ENCODE peak calls at places on chromosome 3, in seven cellular contexts. One of them, this sample, is unnamed.

GRCh38 chr3:40079203-40079844 is 230.2 kb upstream of the EIF1B start:
- DNase-seq in endothelial cell: no peak
- DNase-seq in GM23338: peak
- DNase-seq in esophagus squamous epithelium: no peak
- DNase-seq in heart left ventricle: no peak
- DNase-seq in breast epithelium: no peak
- DNase-seq in astrocyte of the spinal cord: peak
- DNase-seq in this sample: no peak

GRCh38 chr3:118480101-118480860 is 554.4 kb downstream of the IGSF11 start:
- DNase-seq in GM23338: peak
- DNase-seq in astrocyte of the spinal cord: no peak
- DNase-seq in endothelial cell: no peak
- DNase-seq in esophagus squamous epithelium: no peak
- DNase-seq in breast epithelium: no peak
- DNase-seq in heart left ventricle: no peak
- DNase-seq in this sample: peak

GRCh38 chr3:29554584-29554983 is 273.7 kb downstream of the RBMS3 start:
- DNase-seq in astrocyte of the spinal cord: no peak
- DNase-seq in esophagus squamous epithelium: no peak
- DNase-seq in heart left ventricle: no peak
- DNase-seq in endothelial cell: no peak
- DNase-seq in GM23338: no peak
- DNase-seq in breast epithelium: no peak
- DNase-seq in this sample: no peak

GRCh38 chr3:141553055-141553454 is 66.2 kb downstream of the RASA2 start:
- DNase-seq in astrocyte of the spinal cord: no peak
- DNase-seq in esophagus squamous epithelium: no peak
- DNase-seq in GM23338: no peak
- DNase-seq in breast epithelium: no peak
- DNase-seq in endothelial cell: no peak
- DNase-seq in heart left ventricle: no peak
- DNase-seq in this sample: peak

GRCh38 chr3:177705976-177706866 is 508.9 kb upstream of the TBL1XR1 start:
- DNase-seq in breast epithelium: no peak
- DNase-seq in esophagus squamous epithelium: no peak
- DNase-seq in GM23338: no peak
- DNase-seq in endothelial cell: no peak
- DNase-seq in astrocyte of the spinal cord: peak
- DNase-seq in heart left ventricle: peak
- DNase-seq in this sample: no peak

GRCh38 chr3:60578936-60579335 is 672.3 kb downstream of the FHIT start:
- DNase-seq in astrocyte of the spinal cord: no peak
- DNase-seq in heart left ventricle: no peak
- DNase-seq in endothelial cell: no peak
- DNase-seq in breast epithelium: no peak
- DNase-seq in esophagus squamous epithelium: no peak
- DNase-seq in GM23338: no peak
- DNase-seq in this sample: no peak

GRCh38 chr3:120497813-120498212 is 47.0 kb upstream of the FSTL1 start:
- DNase-seq in GM23338: peak
- DNase-seq in astrocyte of the spinal cord: peak
- DNase-seq in breast epithelium: no peak
- DNase-seq in heart left ventricle: no peak
- DNase-seq in endothelial cell: no peak
- DNase-seq in esophagus squamous epithelium: no peak
- DNase-seq in this sample: no peak

GRCh38 chr3:116848402-116848801 is 138.8 kb downstream of the TUSC7 start:
- DNase-seq in esophagus squamous epithelium: no peak
- DNase-seq in GM23338: peak
- DNase-seq in breast epithelium: no peak
- DNase-seq in endothelial cell: no peak
- DNase-seq in heart left ventricle: no peak
- DNase-seq in astrocyte of the spinal cord: no peak
- DNase-seq in this sample: no peak

GRCh38 chr3:169966951-169967915 is 626 bp downstream of the SEC62 start:
- DNase-seq in heart left ventricle: peak
- DNase-seq in astrocyte of the spinal cord: peak
- DNase-seq in breast epithelium: peak
- DNase-seq in esophagus squamous epithelium: no peak
- DNase-seq in endothelial cell: peak
- DNase-seq in GM23338: peak
- DNase-seq in this sample: peak

GRCh38 chr3:188901671-188902331 is 270.0 kb upstream of the TPRG1 start:
- DNase-seq in esophagus squamous epithelium: no peak
- DNase-seq in GM23338: no peak
- DNase-seq in breast epithelium: no peak
- DNase-seq in endothelial cell: no peak
- DNase-seq in heart left ventricle: no peak
- DNase-seq in astrocyte of the spinal cord: no peak
- DNase-seq in this sample: no peak

GRCh38 chr3:72265661-72266370 is 480.9 kb upstream of the PROK2 start:
- DNase-seq in GM23338: no peak
- DNase-seq in heart left ventricle: no peak
- DNase-seq in breast epithelium: no peak
- DNase-seq in astrocyte of the spinal cord: no peak
- DNase-seq in esophagus squamous epithelium: no peak
- DNase-seq in endothelial cell: no peak
- DNase-seq in this sample: peak

GRCh38 chr3:27728195-27729087 is 6.3 kb upstream of the EOMES start:
- DNase-seq in GM23338: peak
- DNase-seq in heart left ventricle: no peak
- DNase-seq in astrocyte of the spinal cord: no peak
- DNase-seq in breast epithelium: no peak
- DNase-seq in endothelial cell: no peak
- DNase-seq in esophagus squamous epithelium: no peak
- DNase-seq in this sample: no peak

GRCh38 chr3:51646091-51646490 is 25.0 kb upstream of the TEX264 start:
- DNase-seq in esophagus squamous epithelium: no peak
- DNase-seq in GM23338: no peak
- DNase-seq in heart left ventricle: no peak
- DNase-seq in endothelial cell: no peak
- DNase-seq in breast epithelium: no peak
- DNase-seq in astrocyte of the spinal cord: peak
- DNase-seq in this sample: no peak

GRCh38 chr3:190865828-190866227 is 3.3 kb upstream of the GMNC start:
- DNase-seq in esophagus squamous epithelium: no peak
- DNase-seq in endothelial cell: no peak
- DNase-seq in GM23338: peak
- DNase-seq in breast epithelium: no peak
- DNase-seq in heart left ventricle: no peak
- DNase-seq in astrocyte of the spinal cord: no peak
- DNase-seq in this sample: no peak

GRCh38 chr3:107987036-107987557 is 103.7 kb downstream of the CD47 start:
- DNase-seq in heart left ventricle: no peak
- DNase-seq in astrocyte of the spinal cord: peak
- DNase-seq in endothelial cell: no peak
- DNase-seq in GM23338: no peak
- DNase-seq in breast epithelium: peak
- DNase-seq in esophagus squamous epithelium: peak
- DNase-seq in this sample: no peak

GRCh38 chr3:141368925-141369794 is 856 bp downstream of the ZBTB38 start:
- DNase-seq in heart left ventricle: no peak
- DNase-seq in breast epithelium: no peak
- DNase-seq in esophagus squamous epithelium: no peak
- DNase-seq in astrocyte of the spinal cord: peak
- DNase-seq in GM23338: no peak
- DNase-seq in endothelial cell: no peak
- DNase-seq in this sample: peak

GRCh38 chr3:159782724-159783421 is 205.8 kb upstream of the IL12A start:
- DNase-seq in astrocyte of the spinal cord: no peak
- DNase-seq in GM23338: no peak
- DNase-seq in esophagus squamous epithelium: no peak
- DNase-seq in breast epithelium: no peak
- DNase-seq in endothelial cell: no peak
- DNase-seq in heart left ventricle: no peak
- DNase-seq in this sample: no peak

GRCh38 chr3:111712294-111713180 is 117.4 kb upstream of the ZBED2 start:
- DNase-seq in esophagus squamous epithelium: no peak
- DNase-seq in breast epithelium: no peak
- DNase-seq in heart left ventricle: no peak
- DNase-seq in astrocyte of the spinal cord: peak
- DNase-seq in endothelial cell: no peak
- DNase-seq in GM23338: no peak
- DNase-seq in this sample: no peak

GRCh38 chr3:88188436-88188835 is 38.7 kb downstream of the C3orf38 start:
- DNase-seq in breast epithelium: no peak
- DNase-seq in GM23338: no peak
- DNase-seq in heart left ventricle: no peak
- DNase-seq in endothelial cell: no peak
- DNase-seq in esophagus squamous epithelium: no peak
- DNase-seq in astrocyte of the spinal cord: no peak
- DNase-seq in this sample: no peak

GRCh38 chr3:111735271-111735758 is 123.8 kb upstream of the PHLDB2 start:
- DNase-seq in esophagus squamous epithelium: no peak
- DNase-seq in GM23338: no peak
- DNase-seq in heart left ventricle: no peak
- DNase-seq in astrocyte of the spinal cord: peak
- DNase-seq in breast epithelium: no peak
- DNase-seq in endothelial cell: no peak
- DNase-seq in this sample: no peak

GRCh38 chr3:146468234-146468931 is 978 bp downstream of the PLSCR2 start:
- DNase-seq in heart left ventricle: no peak
- DNase-seq in astrocyte of the spinal cord: no peak
- DNase-seq in GM23338: no peak
- DNase-seq in endothelial cell: no peak
- DNase-seq in esophagus squamous epithelium: no peak
- DNase-seq in breast epithelium: no peak
- DNase-seq in this sample: no peak

GRCh38 chr3:112651516-112651915 is 10.6 kb upstream of the CCDC80 start:
- DNase-seq in esophagus squamous epithelium: no peak
- DNase-seq in endothelial cell: no peak
- DNase-seq in breast epithelium: no peak
- DNase-seq in GM23338: no peak
- DNase-seq in heart left ventricle: no peak
- DNase-seq in astrocyte of the spinal cord: peak
- DNase-seq in this sample: no peak

GRCh38 chr3:172256101-172256687 is 192.1 kb downstream of the GHSR start:
- DNase-seq in breast epithelium: no peak
- DNase-seq in endothelial cell: no peak
- DNase-seq in GM23338: no peak
- DNase-seq in heart left ventricle: no peak
- DNase-seq in astrocyte of the spinal cord: peak
- DNase-seq in esophagus squamous epithelium: no peak
- DNase-seq in this sample: no peak

GRCh38 chr3:106711650-106712049 is 665.6 kb upstream of the CCDC54 start:
- DNase-seq in esophagus squamous epithelium: no peak
- DNase-seq in endothelial cell: no peak
- DNase-seq in breast epithelium: no peak
- DNase-seq in GM23338: no peak
- DNase-seq in heart left ventricle: no peak
- DNase-seq in astrocyte of the spinal cord: peak
- DNase-seq in this sample: no peak

GRCh38 chr3:138314751-138315150 is 14.9 kb downstream of the NME9 start:
- DNase-seq in heart left ventricle: no peak
- DNase-seq in breast epithelium: no peak
- DNase-seq in GM23338: no peak
- DNase-seq in endothelial cell: no peak
- DNase-seq in astrocyte of the spinal cord: peak
- DNase-seq in esophagus squamous epithelium: no peak
- DNase-seq in this sample: no peak

GRCh38 chr3:4739289-4740236 is 239.7 kb upstream of the BHLHE40 start:
- DNase-seq in GM23338: no peak
- DNase-seq in esophagus squamous epithelium: no peak
- DNase-seq in heart left ventricle: no peak
- DNase-seq in astrocyte of the spinal cord: no peak
- DNase-seq in breast epithelium: no peak
- DNase-seq in endothelial cell: no peak
- DNase-seq in this sample: no peak

GRCh38 chr3:171195686-171196085 is 169.2 kb upstream of the SLC2A2 start:
- DNase-seq in endothelial cell: no peak
- DNase-seq in GM23338: no peak
- DNase-seq in astrocyte of the spinal cord: no peak
- DNase-seq in heart left ventricle: no peak
- DNase-seq in breast epithelium: no peak
- DNase-seq in esophagus squamous epithelium: no peak
- DNase-seq in this sample: no peak
- TF ChIP-seq CTCF in endothelial cell: peak
- TF ChIP-seq CTCF in GM23338: peak
- TF ChIP-seq CTCF in astrocyte of the spinal cord: no peak
- TF ChIP-seq CTCF in heart left ventricle: no peak
- TF ChIP-seq CTCF in breast epithelium: no peak
- TF ChIP-seq CTCF in esophagus squamous epithelium: peak
- TF ChIP-seq CTCF in this sample: no peak

GRCh38 chr3:98573231-98573728 is 20.1 kb downstream of the CPOX start:
- DNase-seq in astrocyte of the spinal cord: peak
- DNase-seq in endothelial cell: no peak
- DNase-seq in breast epithelium: no peak
- DNase-seq in esophagus squamous epithelium: no peak
- DNase-seq in GM23338: peak
- DNase-seq in heart left ventricle: no peak
- DNase-seq in this sample: peak
- TF ChIP-seq CTCF in astrocyte of the spinal cord: peak
- TF ChIP-seq CTCF in endothelial cell: peak
- TF ChIP-seq CTCF in breast epithelium: no peak
- TF ChIP-seq CTCF in esophagus squamous epithelium: peak
- TF ChIP-seq CTCF in GM23338: peak
- TF ChIP-seq CTCF in heart left ventricle: no peak
- TF ChIP-seq CTCF in this sample: peak

GRCh38 chr3:136249091-136249490 is 1.0 kb upstream of the PCCB start:
- DNase-seq in astrocyte of the spinal cord: no peak
- DNase-seq in esophagus squamous epithelium: no peak
- DNase-seq in heart left ventricle: no peak
- DNase-seq in GM23338: no peak
- DNase-seq in endothelial cell: no peak
- DNase-seq in breast epithelium: no peak
- DNase-seq in this sample: no peak

GRCh38 chr3:136251511-136251910 is 1.4 kb downstream of the PCCB start:
- DNase-seq in astrocyte of the spinal cord: no peak
- DNase-seq in heart left ventricle: no peak
- DNase-seq in breast epithelium: no peak
- DNase-seq in endothelial cell: no peak
- DNase-seq in GM23338: no peak
- DNase-seq in esophagus squamous epithelium: no peak
- DNase-seq in this sample: no peak

GRCh38 chr3:136249593-136250225 is 431 bp upstream of the PCCB start:
- DNase-seq in heart left ventricle: no peak
- DNase-seq in GM23338: no peak
- DNase-seq in esophagus squamous epithelium: no peak
- DNase-seq in astrocyte of the spinal cord: no peak
- DNase-seq in breast epithelium: no peak
- DNase-seq in endothelial cell: no peak
- DNase-seq in this sample: peak

GRCh38 chr3:136250226-136250861 is at the start of gene PCCB:
- DNase-seq in breast epithelium: peak
- DNase-seq in GM23338: peak
- DNase-seq in heart left ventricle: peak
- DNase-seq in esophagus squamous epithelium: peak
- DNase-seq in endothelial cell: peak
- DNase-seq in astrocyte of the spinal cord: peak
- DNase-seq in this sample: peak

GRCh38 chr3:136250862-136251460 is 821 bp downstream of the PCCB start:
- DNase-seq in breast epithelium: peak
- DNase-seq in esophagus squamous epithelium: no peak
- DNase-seq in GM23338: peak
- DNase-seq in heart left ventricle: peak
- DNase-seq in endothelial cell: peak
- DNase-seq in astrocyte of the spinal cord: peak
- DNase-seq in this sample: peak
- TF ChIP-seq CTCF in breast epithelium: no peak
- TF ChIP-seq CTCF in esophagus squamous epithelium: no peak
- TF ChIP-seq CTCF in GM23338: no peak
- TF ChIP-seq CTCF in heart left ventricle: no peak
- TF ChIP-seq CTCF in endothelial cell: no peak
- TF ChIP-seq CTCF in astrocyte of the spinal cord: peak
- TF ChIP-seq CTCF in this sample: peak

GRCh38 chr3:53160660-53161344 is at the start of gene PRKCD:
- DNase-seq in esophagus squamous epithelium: peak
- DNase-seq in GM23338: peak
- DNase-seq in astrocyte of the spinal cord: peak
- DNase-seq in breast epithelium: peak
- DNase-seq in endothelial cell: peak
- DNase-seq in heart left ventricle: peak
- DNase-seq in this sample: peak
- TF ChIP-seq CTCF in esophagus squamous epithelium: peak
- TF ChIP-seq CTCF in GM23338: peak
- TF ChIP-seq CTCF in astrocyte of the spinal cord: no peak
- TF ChIP-seq CTCF in breast epithelium: peak
- TF ChIP-seq CTCF in endothelial cell: peak
- TF ChIP-seq CTCF in heart left ventricle: peak
- TF ChIP-seq CTCF in this sample: peak

This sample was measured in GM12865.